ENCODE peak calls at places on chromosomes 12 and 14, in six cellular contexts. C is H9, F is esophagus squamous epithelium, I is ELR, A is GM06990, K is amygdala. D is an unnamed sample.

GRCh38 chr14:91127411-91127810 is 13.5 kb downstream of the DGLUCY start:
- DNase-seq in C (no peak), F (no peak), I (no peak), A (no peak), K (no peak), D (no peak)

GRCh38 chr14:104885973-104886689 is 21.1 kb downstream of the CEP170B start:
- DNase-seq in C (no peak), F (no peak), I (no peak), A (peak), K (no peak), D (peak)

GRCh38 chr14:73008501-73008900 is 18.4 kb downstream of the ZFYVE1 start:
- DNase-seq in C (no peak), F (no peak), I (no peak), A (no peak), K (no peak), D (no peak)

GRCh38 chr12:132275110-132275531 is 54.3 kb downstream of the GALNT9 start:
- DNase-seq in C (peak), F (no peak), I (peak), A (no peak), K (no peak), D (no peak)

GRCh38 chr12:123238961-123239360 is 5.7 kb downstream of the MTRFR start:
- DNase-seq in C (no peak), F (no peak), I (no peak), A (no peak), K (no peak), D (no peak)

GRCh38 chr14:33432407-33433023 is 493.8 kb downstream of the NPAS3 start:
- DNase-seq in C (no peak), F (no peak), I (peak), A (no peak), K (no peak), D (no peak)

GRCh38 chr12:105031061-105031807 is 45.1 kb downstream of the NOPCHAP1 start:
- DNase-seq in C (no peak), F (no peak), I (no peak), A (peak), K (no peak), D (no peak)

GRCh38 chr14:55107766-55108554 is 21.1 kb upstream of the LGALS3 start:
- DNase-seq in C (peak), F (peak), I (peak), A (no peak), K (no peak), D (peak)

GRCh38 chr12:121812320-121812871 is 8.6 kb downstream of the SETD1B start:
- DNase-seq in C (peak), F (no peak), I (peak), A (no peak), K (peak), D (no peak)

GRCh38 chr12:31849090-31849687 is 110.0 kb upstream of the RESF1 start:
- DNase-seq in C (no peak), F (no peak), I (peak), A (no peak), K (no peak), D (no peak)

GRCh38 chr14:103705524-103706284 is 9.5 kb downstream of the XRCC3 start:
- DNase-seq in C (peak), F (no peak), I (no peak), A (no peak), K (no peak), D (no peak)